ENCODE peak calls at places on chromosomes 12 and 14, in seven cellular contexts. X, D, S, Z, E, C and Y are unnamed samples.

GRCh38 chr12:86264451-86265328 is 8.5 kb upstream of the MGAT4C start:
- DNase-seq in X (no peak), D (no peak), S (no peak), Z (peak), E (peak), C (no peak), Y (no peak)

GRCh38 chr14:104936361-104937155 is 11.9 kb downstream of the PLD4 start:
- DNase-seq in X (no peak), D (no peak), S (no peak), Z (no peak), E (peak), C (no peak), Y (no peak)

GRCh38 chr14:54529811-54530210 is 20.1 kb downstream of the CGRRF1 start:
- DNase-seq in X (no peak), D (no peak), S (peak), Z (no peak), E (no peak), C (peak), Y (no peak)

GRCh38 chr14:29925106-29925722 is 2.4 kb downstream of the PRKD1 start:
- DNase-seq in X (no peak), D (no peak), S (peak), Z (no peak), E (no peak), C (peak), Y (no peak)

GRCh38 chr14:95876769-95877490 is at the start of gene TUNAR:
- DNase-seq in X (no peak), D (no peak), S (peak), Z (no peak), E (no peak), C (no peak), Y (no peak)

GRCh38 chr12:12265571-12266388 is 1.1 kb downstream of the LRP6 start:
- DNase-seq in X (no peak), D (peak), S (peak), Z (no peak), E (peak), C (peak), Y (no peak)

GRCh38 chr14:85479306-85479705 is 50.6 kb upstream of the FLRT2 start:
- DNase-seq in X (no peak), D (no peak), S (no peak), Z (no peak), E (no peak), C (no peak), Y (no peak)

GRCh38 chr12:19739195-19739776 is 300.0 kb downstream of the AEBP2 start:
- DNase-seq in X (no peak), D (peak), S (peak), Z (no peak), E (no peak), C (peak), Y (no peak)

GRCh38 chr14:68492889-68493288 is 300.0 kb downstream of the ZFP36L1 start:
- DNase-seq in X (no peak), D (no peak), S (no peak), Z (no peak), E (no peak), C (no peak), Y (no peak)

GRCh38 chr12:66405395-66405794 is 103.1 kb downstream of the HELB start:
- DNase-seq in X (no peak), D (no peak), S (peak), Z (no peak), E (no peak), C (peak), Y (no peak)

GRCh38 chr14:69887740-69888657 is 8.8 kb downstream of the SMOC1 start:
- DNase-seq in X (no peak), D (no peak), S (peak), Z (no peak), E (no peak), C (peak), Y (no peak)

GRCh38 chr12:127286281-127286680 is 980.7 kb upstream of the TMEM132C start:
- DNase-seq in X (no peak), D (no peak), S (no peak), Z (no peak), E (no peak), C (no peak), Y (no peak)

GRCh38 chr14:58966991-58967390 is 221.5 kb upstream of the DAAM1 start:
- DNase-seq in X (no peak), D (no peak), S (no peak), Z (no peak), E (no peak), C (no peak), Y (no peak)

GRCh38 chr12:9133243-9133938 is 17.7 kb upstream of the A2M start:
- DNase-seq in X (no peak), D (no peak), S (no peak), Z (no peak), E (no peak), C (no peak), Y (no peak)

GRCh38 chr12:104596128-104596799 is 139.5 kb downstream of the CHST11 start:
- DNase-seq in X (no peak), D (no peak), S (peak), Z (peak), E (peak), C (peak), Y (no peak)

GRCh38 chr12:53670308-53670707 is 5.6 kb downstream of the ATP5MC2 start:
- DNase-seq in X (no peak), D (no peak), S (peak), Z (no peak), E (no peak), C (no peak), Y (no peak)

GRCh38 chr12:49740930-49741881 is at the start of gene TMBIM6:
- DNase-seq in X (peak), D (peak), S (peak), Z (peak), E (peak), C (peak), Y (peak)

GRCh38 chr12:13981296-13981962 is at the start of gene GRIN2B:
- DNase-seq in X (no peak), D (no peak), S (no peak), Z (no peak), E (no peak), C (no peak), Y (no peak)

GRCh38 chr12:56104109-56104814 is at the start of gene PA2G4:
- DNase-seq in X (peak), D (peak), S (peak), Z (peak), E (peak), C (peak), Y (peak)

GRCh38 chr14:103732868-103733626 is 17.4 kb downstream of the ZFYVE21 start:
- DNase-seq in X (no peak), D (no peak), S (no peak), Z (no peak), E (no peak), C (no peak), Y (no peak)